ENCODE peak calls at places on chromosome 22, in nine cellular contexts. M, Z, A, V, F, R, W, G and Q are unnamed samples.
A peak's percentile ranks its signal among the peaks of the same experiment; 100 is the strongest.

GRCh38 chr22:31089101-31090100 is 8.3 kb downstream of the SMTN start:
- DNase-seq in M (no peak), Z (peak; percentile 87), A (peak; percentile 58), V (peak; percentile 65), F (peak; percentile 33), R (peak; percentile 61), W (peak; percentile 59), G (no peak), Q (peak; percentile 76)

GRCh38 chr22:37043828-37044538 is 7.6 kb upstream of the KCTD17 start:
- DNase-seq in M (peak; percentile 28), Z (peak; percentile 89), A (peak; percentile 78), V (peak; percentile 66), F (peak; percentile 73), R (peak; percentile 55), W (peak; percentile 68), G (no peak), Q (peak; percentile 84)

GRCh38 chr22:24333301-24333700 is 62.7 kb downstream of the SPECC1L start:
- DNase-seq in M (peak; percentile 90), Z (no peak), A (no peak), V (no peak), F (no peak), R (no peak), W (no peak), G (no peak), Q (no peak)

GRCh38 chr22:25057013-25057881 is 104.7 kb downstream of the KIAA1671 start:
- DNase-seq in M (no peak), Z (peak; percentile 87), A (no peak), V (peak; percentile 49), F (peak; percentile 64), R (peak; percentile 75), W (peak; percentile 86), G (peak; percentile 50), Q (peak; percentile 81)

GRCh38 chr22:24466831-24467249 is 28.3 kb upstream of the UPB1 start:
- DNase-seq in M (peak; percentile 74), Z (no peak), A (no peak), V (peak; percentile 89), F (peak; percentile 57), R (peak; percentile 54), W (no peak), G (no peak), Q (no peak)

GRCh38 chr22:37517826-37518450 is 1.3 kb downstream of the CARD10 start:
- DNase-seq in M (no peak), Z (no peak), A (peak; percentile 23), V (no peak), F (no peak), R (no peak), W (no peak), G (no peak), Q (no peak)

GRCh38 chr22:49112661-49113626 is 714.7 kb downstream of the BRD1 start:
- DNase-seq in M (no peak), Z (no peak), A (no peak), V (no peak), F (no peak), R (no peak), W (no peak), G (no peak), Q (no peak)

GRCh38 chr22:35766654-35767580 is 49.2 kb downstream of the APOL5 start:
- DNase-seq in M (no peak), Z (no peak), A (no peak), V (peak; percentile 60), F (no peak), R (peak; percentile 72), W (peak; percentile 56), G (no peak), Q (no peak)

GRCh38 chr22:28604961-28605360 is 74.7 kb downstream of the TTC28 start:
- DNase-seq in M (peak; percentile 17), Z (no peak), A (no peak), V (no peak), F (no peak), R (no peak), W (peak; percentile 43), G (no peak), Q (no peak)
- H3K4me1 ChIP-seq in M (peaks cover 4% of the 10 kb centered on the region), Z (no peaks in the 10 kb centered on the region), A (peaks cover 4% of the 10 kb centered on the region), V (peaks cover 27% of the 10 kb centered on the region), F (no peaks in the 10 kb centered on the region), R (peaks cover 7% of the 10 kb centered on the region), W (no peaks in the 10 kb centered on the region), G (no peaks in the 10 kb centered on the region), Q (no peaks in the 10 kb centered on the region)

DNA sequence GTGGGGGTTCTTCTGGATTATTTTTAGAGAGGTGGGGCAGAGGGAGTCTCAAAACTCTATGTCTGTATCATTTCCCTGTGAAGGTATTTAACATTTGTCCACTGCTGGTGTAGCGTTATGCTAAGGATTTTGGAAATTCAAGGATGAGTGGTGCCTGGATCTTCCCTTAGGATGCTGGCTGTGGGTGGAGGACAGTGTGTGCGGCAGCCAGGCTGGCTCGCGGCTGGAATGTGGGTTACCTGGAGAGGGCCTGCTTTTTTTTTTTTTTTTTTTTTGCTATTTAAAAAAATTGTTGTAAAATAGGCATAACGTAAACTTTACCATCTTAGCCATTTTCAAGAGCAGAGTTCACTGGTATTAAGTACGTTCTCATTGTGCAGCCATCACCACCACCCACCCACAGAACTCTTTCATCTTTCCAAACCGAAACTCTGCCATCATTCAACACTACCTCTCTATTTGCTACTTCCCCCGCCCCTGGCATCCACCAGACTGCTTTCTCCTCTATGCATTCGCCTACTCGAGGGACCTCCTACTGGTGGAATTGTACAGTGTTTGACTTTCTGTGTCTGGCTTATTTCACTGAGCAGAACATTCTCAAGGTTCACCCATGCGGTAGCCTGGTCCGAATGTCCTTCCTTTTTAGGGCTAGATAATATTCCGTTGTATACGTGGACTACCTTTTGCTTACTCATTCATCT is 67.1 kb downstream of the PARVB start:
- DNase-seq in M (no peak), Z (no peak), A (peak; percentile 4), V (peak; percentile 21), F (no peak), R (peak; percentile 52), W (peak; percentile 54), G (no peak), Q (peak; percentile 29)
- TF ChIP-seq CTCF in M (peak; percentile 26), Z (no peak), A (no peak), V (peak; percentile 27), F (no peak), R (peak; percentile 44), W (peak; percentile 15), G (no peak), Q (peak; percentile 48)

GRCh38 chr22:32847067-32847491 is 45.6 kb downstream of the TIMP3 start:
- DNase-seq in M (no peak), Z (no peak), A (peak; percentile 51), V (peak; percentile 33), F (no peak), R (no peak), W (no peak), G (no peak), Q (no peak)
- H3K4me3 ChIP-seq in M (no peak overlapping the region), Z (no peak overlapping the region), A (peak overlapping the region; percentile 0), V (no peak overlapping the region), F (no peak overlapping the region), R (no peak overlapping the region), W (no peak overlapping the region), G (no peak overlapping the region), Q (no peak overlapping the region)

GRCh38 chr22:38698407-38699094 is 2.2 kb downstream of the JOSD1 start:
- DNase-seq in M (no peak), Z (no peak), A (no peak), V (no peak), F (no peak), R (no peak), W (no peak), G (no peak), Q (no peak)

GRCh38 chr22:38697055-38697980 is 3.4 kb downstream of the JOSD1 start:
- DNase-seq in M (peak; percentile 58), Z (no peak), A (peak; percentile 65), V (peak; percentile 80), F (no peak), R (peak; percentile 9), W (no peak), G (no peak), Q (no peak)

GRCh38 chr22:38699143-38699542 is 1.6 kb downstream of the JOSD1 start:
- DNase-seq in M (no peak), Z (no peak), A (no peak), V (no peak), F (no peak), R (no peak), W (no peak), G (no peak), Q (no peak)

GRCh38 chr22:38694945-38695344 is 5.8 kb downstream of the JOSD1 start:
- DNase-seq in M (no peak), Z (no peak), A (no peak), V (no peak), F (no peak), R (no peak), W (no peak), G (no peak), Q (no peak)

DNA sequence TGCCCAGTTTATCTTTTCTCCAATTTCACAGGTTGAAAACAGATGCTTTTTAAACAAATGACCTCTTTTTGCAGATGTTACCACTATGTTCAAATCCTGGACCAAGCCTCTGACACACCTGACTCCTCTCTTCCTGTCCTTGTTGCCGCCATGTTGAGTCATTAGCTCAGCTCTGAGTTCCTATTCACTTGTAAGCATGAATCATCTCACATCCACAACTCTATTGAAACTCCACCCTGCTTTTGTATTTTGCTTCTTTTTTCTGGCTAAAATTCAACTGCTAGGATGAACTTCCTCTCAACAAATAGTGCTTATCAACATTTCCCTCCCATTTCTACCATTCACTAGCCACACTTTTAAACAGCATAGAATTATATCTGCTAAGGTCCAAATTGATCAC is 4.1 kb downstream of the JOSD1 start:
- DNase-seq in M (peak; percentile 92), Z (no peak), A (no peak), V (peak; percentile 83), F (no peak), R (no peak), W (no peak), G (no peak), Q (no peak)
- H3K4me1 ChIP-seq in M (peaks cover 11% of the 10 kb centered on the region), Z (peaks cover 40% of the 10 kb centered on the region), A (peaks cover 59% of the 10 kb centered on the region), V (peaks cover 22% of the 10 kb centered on the region), F (peaks cover 16% of the 10 kb centered on the region), R (peaks cover 25% of the 10 kb centered on the region), W (peaks cover 18% of the 10 kb centered on the region), G (peaks cover 46% of the 10 kb centered on the region), Q (peaks cover 6% of the 10 kb centered on the region)

GRCh38 chr22:50249382-50250248 is 1.4 kb downstream of the HDAC10 start:
- DNase-seq in M (no peak), Z (no peak), A (no peak), V (no peak), F (no peak), R (no peak), W (no peak), G (no peak), Q (no peak)

GRCh38 chr22:50251472-50252054 is 498 bp upstream of the HDAC10 start:
- DNase-seq in M (no peak), Z (no peak), A (no peak), V (no peak), F (no peak), R (no peak), W (peak; percentile 49), G (no peak), Q (no peak)

GRCh38 chr22:50250249-50250554 is 863 bp downstream of the HDAC10 start:
- DNase-seq in M (no peak), Z (no peak), A (no peak), V (no peak), F (no peak), R (no peak), W (no peak), G (no peak), Q (no peak)

GRCh38 chr22:50252081-50253045 is 1.3 kb upstream of the HDAC10 start:
- DNase-seq in M (peak; percentile 52), Z (peak; percentile 94), A (peak; percentile 77), V (peak; percentile 71), F (peak; percentile 53), R (peak; percentile 83), W (peak; percentile 87), G (peak; percentile 60), Q (peak; percentile 86)

GRCh38 chr22:50250555-50251471 is at the start of gene HDAC10:
- DNase-seq in M (peak; percentile 74), Z (peak; percentile 96), A (peak; percentile 80), V (peak; percentile 87), F (peak; percentile 87), R (peak; percentile 95), W (peak; percentile 94), G (peak; percentile 38), Q (peak; percentile 91)
- TF ChIP-seq CTCF in M (no peak), Z (no peak), A (no peak), V (no peak), F (no peak), R (no peak), W (no peak), G (no peak), Q (no peak)